ENCODE peak calls at places on chromosome 2, in eight cellular contexts. One of them, this sample, is unnamed.

GRCh38 chr2:158412206-158412605 is 44.3 kb downstream of the CCDC148 start:
- DNase-seq in stimulated activated CD8-positive, alpha-beta memory T cell treated with anti-CD3 and anti-CD28 coated beads, Interleukin-4, amount 100 ng/mL, for 4 hours: no peak
- DNase-seq in tibial nerve: no peak
- DNase-seq in NCI-H146: no peak
- DNase-seq in ELF-1: no peak
- DNase-seq in NCI-H524: no peak
- DNase-seq in left lobe of liver: no peak
- DNase-seq in fibroblast of villous mesenchyme: no peak
- DNase-seq in this sample: no peak

GRCh38 chr2:119486196-119486827 is 38.0 kb downstream of the SCTR start:
- DNase-seq in stimulated activated CD8-positive, alpha-beta memory T cell treated with anti-CD3 and anti-CD28 coated beads, Interleukin-4, amount 100 ng/mL, for 4 hours: no peak
- DNase-seq in tibial nerve: no peak
- DNase-seq in NCI-H146: no peak
- DNase-seq in ELF-1: no peak
- DNase-seq in NCI-H524: no peak
- DNase-seq in left lobe of liver: no peak
- DNase-seq in fibroblast of villous mesenchyme: no peak
- DNase-seq in this sample: no peak

GRCh38 chr2:46632349-46632748 is 153.0 kb downstream of the TMEM247 start:
- DNase-seq in stimulated activated CD8-positive, alpha-beta memory T cell treated with anti-CD3 and anti-CD28 coated beads, Interleukin-4, amount 100 ng/mL, for 4 hours: no peak
- DNase-seq in tibial nerve: no peak
- DNase-seq in NCI-H146: peak; percentile 10
- DNase-seq in ELF-1: no peak
- DNase-seq in NCI-H524: peak; percentile 22
- DNase-seq in left lobe of liver: no peak
- DNase-seq in fibroblast of villous mesenchyme: peak; percentile 75
- DNase-seq in this sample: no peak

GRCh38 chr2:121974919-121975654 is 219.6 kb downstream of the TSN start:
- DNase-seq in stimulated activated CD8-positive, alpha-beta memory T cell treated with anti-CD3 and anti-CD28 coated beads, Interleukin-4, amount 100 ng/mL, for 4 hours: no peak
- DNase-seq in tibial nerve: no peak
- DNase-seq in NCI-H146: peak; percentile 87
- DNase-seq in ELF-1: peak; percentile 94
- DNase-seq in NCI-H524: peak; percentile 66
- DNase-seq in left lobe of liver: peak; percentile 54
- DNase-seq in fibroblast of villous mesenchyme: peak; percentile 72
- DNase-seq in this sample: peak; percentile 14

GRCh38 chr2:239257511-239257937 is 143.3 kb downstream of the HDAC4 start:
- DNase-seq in stimulated activated CD8-positive, alpha-beta memory T cell treated with anti-CD3 and anti-CD28 coated beads, Interleukin-4, amount 100 ng/mL, for 4 hours: no peak
- DNase-seq in tibial nerve: no peak
- DNase-seq in NCI-H146: no peak
- DNase-seq in ELF-1: no peak
- DNase-seq in NCI-H524: no peak
- DNase-seq in left lobe of liver: no peak
- DNase-seq in fibroblast of villous mesenchyme: peak; percentile 90
- DNase-seq in this sample: no peak

GRCh38 chr2:240353086-240353798 is 82.2 kb upstream of the GPC1 start:
- DNase-seq in stimulated activated CD8-positive, alpha-beta memory T cell treated with anti-CD3 and anti-CD28 coated beads, Interleukin-4, amount 100 ng/mL, for 4 hours: no peak
- DNase-seq in tibial nerve: no peak
- DNase-seq in NCI-H146: no peak
- DNase-seq in ELF-1: no peak
- DNase-seq in NCI-H524: no peak
- DNase-seq in left lobe of liver: no peak
- DNase-seq in fibroblast of villous mesenchyme: no peak
- DNase-seq in this sample: no peak

GRCh38 chr2:181678033-181678586 is 2.2 kb downstream of the NEUROD1 start:
- DNase-seq in stimulated activated CD8-positive, alpha-beta memory T cell treated with anti-CD3 and anti-CD28 coated beads, Interleukin-4, amount 100 ng/mL, for 4 hours: peak; percentile 3
- DNase-seq in tibial nerve: no peak
- DNase-seq in NCI-H146: no peak
- DNase-seq in ELF-1: peak; percentile 82
- DNase-seq in NCI-H524: no peak
- DNase-seq in left lobe of liver: peak; percentile 50
- DNase-seq in fibroblast of villous mesenchyme: peak; percentile 80
- DNase-seq in this sample: no peak

GRCh38 chr2:180983468-180984388 is 3.3 kb downstream of the UBE2E3 start:
- DNase-seq in stimulated activated CD8-positive, alpha-beta memory T cell treated with anti-CD3 and anti-CD28 coated beads, Interleukin-4, amount 100 ng/mL, for 4 hours: no peak
- DNase-seq in tibial nerve: no peak
- DNase-seq in NCI-H146: peak; percentile 29
- DNase-seq in ELF-1: peak; percentile 47
- DNase-seq in NCI-H524: no peak
- DNase-seq in left lobe of liver: peak; percentile 47
- DNase-seq in fibroblast of villous mesenchyme: peak; percentile 57
- DNase-seq in this sample: peak; percentile 4

GRCh38 chr2:174836345-174836999 is 72.2 kb upstream of the CHRNA1 start:
- DNase-seq in stimulated activated CD8-positive, alpha-beta memory T cell treated with anti-CD3 and anti-CD28 coated beads, Interleukin-4, amount 100 ng/mL, for 4 hours: no peak
- DNase-seq in tibial nerve: no peak
- DNase-seq in NCI-H146: no peak
- DNase-seq in ELF-1: no peak
- DNase-seq in NCI-H524: no peak
- DNase-seq in left lobe of liver: no peak
- DNase-seq in fibroblast of villous mesenchyme: peak; percentile 95
- DNase-seq in this sample: no peak

GRCh38 chr2:112666764-112667122 is 21.0 kb downstream of the SLC20A1 start:
- DNase-seq in stimulated activated CD8-positive, alpha-beta memory T cell treated with anti-CD3 and anti-CD28 coated beads, Interleukin-4, amount 100 ng/mL, for 4 hours: no peak
- DNase-seq in tibial nerve: no peak
- DNase-seq in NCI-H146: no peak
- DNase-seq in ELF-1: no peak
- DNase-seq in NCI-H524: no peak
- DNase-seq in left lobe of liver: no peak
- DNase-seq in fibroblast of villous mesenchyme: no peak
- DNase-seq in this sample: no peak

GRCh38 chr2:232563580-232563979 is 13.1 kb downstream of the EIF4E2 start:
- DNase-seq in stimulated activated CD8-positive, alpha-beta memory T cell treated with anti-CD3 and anti-CD28 coated beads, Interleukin-4, amount 100 ng/mL, for 4 hours: no peak
- DNase-seq in tibial nerve: no peak
- DNase-seq in NCI-H146: no peak
- DNase-seq in ELF-1: no peak
- DNase-seq in NCI-H524: no peak
- DNase-seq in left lobe of liver: no peak
- DNase-seq in fibroblast of villous mesenchyme: no peak
- DNase-seq in this sample: no peak

GRCh38 chr2:193695367-193695766 is 1500.6 kb upstream of the TMEFF2 start:
- DNase-seq in stimulated activated CD8-positive, alpha-beta memory T cell treated with anti-CD3 and anti-CD28 coated beads, Interleukin-4, amount 100 ng/mL, for 4 hours: no peak
- DNase-seq in tibial nerve: no peak
- DNase-seq in NCI-H146: peak; percentile 55
- DNase-seq in ELF-1: no peak
- DNase-seq in NCI-H524: no peak
- DNase-seq in left lobe of liver: no peak
- DNase-seq in fibroblast of villous mesenchyme: peak; percentile 13
- DNase-seq in this sample: no peak

GRCh38 chr2:207375207-207375875 is 154.4 kb upstream of the CREB1 start:
- DNase-seq in stimulated activated CD8-positive, alpha-beta memory T cell treated with anti-CD3 and anti-CD28 coated beads, Interleukin-4, amount 100 ng/mL, for 4 hours: no peak
- DNase-seq in tibial nerve: no peak
- DNase-seq in NCI-H146: no peak
- DNase-seq in ELF-1: peak; percentile 75
- DNase-seq in NCI-H524: no peak
- DNase-seq in left lobe of liver: no peak
- DNase-seq in fibroblast of villous mesenchyme: no peak
- DNase-seq in this sample: no peak